ENCODE peak calls at places on chromosomes 13 and 19, in eight cellular contexts. Q is body of pancreas; N is coronary artery; P is CD4-positive, CD25-positive, alpha-beta regulatory T cell; Z is H9; O is heart left ventricle; S is uterus; M is IMR-90. C is an unnamed sample.

GRCh38 chr13:47044842-47045241 is 148.0 kb upstream of the HTR2A start:
- DNase-seq in O (no peak), Z (no peak), N (no peak), S (no peak), Q (no peak), M (no peak), P (no peak), C (no peak)

GRCh38 chr13:39770514-39770913 is 115.1 kb downstream of the COG6 start:
- DNase-seq in Q (no peak), N (no peak), O (no peak), S (no peak), M (no peak), Z (no peak), P (no peak), C (no peak)

GRCh38 chr13:43528992-43529391 is 257.8 kb downstream of the ENOX1 start:
- DNase-seq in N (no peak), O (no peak), Q (no peak), M (no peak), S (no peak), Z (no peak), P (no peak), C (no peak)

GRCh38 chr19:28350037-28350436 is 862.9 kb downstream of the UQCRFS1 start:
- DNase-seq in S (no peak), Z (no peak), N (no peak), O (no peak), Q (no peak), P (no peak), M (no peak), C (no peak)

GRCh38 chr19:36246006-36246391 is 31.1 kb downstream of the ZNF146 start:
- DNase-seq in P (no peak), O (no peak), S (no peak), Q (no peak), M (no peak), N (no peak), Z (no peak), C (no peak)

GRCh38 chr13:43364210-43365041 is 341.0 kb downstream of the DNAJC15 start:
- DNase-seq in P (no peak), Z (no peak), N (no peak), M (peak; percentile 70), S (no peak), O (no peak), Q (no peak), C (no peak)

GRCh38 chr19:28318469-28319179 is 894.3 kb downstream of the UQCRFS1 start:
- DNase-seq in S (no peak), P (no peak), Q (no peak), O (no peak), Z (no peak), M (no peak), N (no peak), C (no peak)

GRCh38 chr13:31067416-31068118 is 94.1 kb downstream of the HSPH1 start:
- DNase-seq in S (peak; percentile 24), N (no peak), P (no peak), M (peak; percentile 78), Z (no peak), Q (no peak), O (no peak), C (no peak)

GRCh38 chr19:13885826-13886365 is 9.0 kb downstream of the NANOS3 start:
- DNase-seq in Z (no peak), S (no peak), N (no peak), M (no peak), Q (no peak), O (no peak), P (no peak), C (no peak)

GRCh38 chr13:42875448-42876269 is 94.3 kb downstream of the FAM216B start:
- DNase-seq in Z (peak; percentile 70), P (no peak), S (no peak), O (no peak), M (peak; percentile 54), Q (peak; percentile 7), N (no peak), C (no peak)

GRCh38 chr19:17797397-17798201 is 2.7 kb downstream of the B3GNT3 start:
- DNase-seq in Q (peak; percentile 74), S (no peak), P (no peak), O (no peak), M (no peak), N (no peak), Z (no peak), C (peak; percentile 90)

GRCh38 chr13:79470666-79471065 is 10.3 kb upstream of the NDFIP2 start:
- DNase-seq in S (no peak), N (no peak), Z (no peak), O (no peak), P (no peak), M (no peak), Q (no peak), C (no peak)

GRCh38 chr13:80798576-80799133 is 457.7 kb upstream of the SPRY2 start:
- DNase-seq in P (no peak), Z (no peak), M (no peak), N (no peak), Q (no peak), S (no peak), O (no peak), C (no peak)

GRCh38 chr19:35334064-35334753 is 5.2 kb downstream of the CD22 start:
- DNase-seq in O (no peak), Z (no peak), P (no peak), S (no peak), Q (no peak), M (no peak), N (no peak), C (no peak)

GRCh38 chr13:95392597-95392996 is 91.3 kb upstream of the ABCC4 start:
- DNase-seq in O (no peak), Z (no peak), N (no peak), M (no peak), Q (no peak), S (no peak), P (no peak), C (no peak)

GRCh38 chr13:113862191-113862765 is 1.6 kb downstream of the GAS6 start:
- DNase-seq in N (peak; percentile 71), O (peak; percentile 61), Q (no peak), Z (peak; percentile 29), S (no peak), P (no peak), M (peak; percentile 36), C (no peak)

GRCh38 chr19:628168-628567 is 5.2 kb downstream of the POLRMT start:
- DNase-seq in P (no peak), N (no peak), Q (no peak), M (no peak), Z (peak; percentile 69), O (no peak), S (no peak), C (no peak)

GRCh38 chr13:30037766-30038165 is 187.3 kb upstream of the UBL3 start:
- DNase-seq in Q (no peak), P (no peak), Z (no peak), S (no peak), M (peak; percentile 59), N (no peak), O (no peak), C (no peak)

GRCh38 chr19:48445256-48445605 is 552 bp upstream of the GRWD1 start:
- DNase-seq in Q (peak; percentile 39), P (no peak), Z (peak; percentile 62), S (peak; percentile 64), N (no peak), M (peak; percentile 94), O (no peak), C (no peak)

GRCh38 chr19:3983936-3984583 is 1.2 kb downstream of the EEF2 start:
- DNase-seq in Z (peak; percentile 29), M (peak; percentile 47), P (peak; percentile 9), O (no peak), N (no peak), Q (no peak), S (no peak), C (no peak)

GRCh38 chr13:58461217-58461616 is 829.7 kb downstream of the PCDH17 start:
- DNase-seq in S (no peak), Q (no peak), N (no peak), M (no peak), Z (no peak), O (no peak), P (no peak), C (no peak)

GRCh38 chr13:50801087-50801931 is 42.2 kb downstream of the DLEU7 start:
- DNase-seq in Z (peak; percentile 64), Q (peak; percentile 59), N (no peak), P (peak; percentile 73), M (peak; percentile 72), O (no peak), S (peak; percentile 54), C (peak; percentile 46)

GRCh38 chr19:15379996-15380647 is 535 bp upstream of the AKAP8 start:
- DNase-seq in S (peak; percentile 43), P (no peak), Z (peak; percentile 89), O (no peak), N (no peak), M (peak; percentile 11), Q (peak; percentile 49), C (peak; percentile 56)

GRCh38 chr19:4652075-4652474 is 12.8 kb downstream of the TNFAIP8L1 start:
- DNase-seq in O (no peak), P (no peak), S (no peak), N (no peak), M (no peak), Z (no peak), Q (no peak), C (no peak)

GRCh38 chr19:49916839-49917733 is 11.9 kb upstream of the ATF5 start:
- DNase-seq in Z (peak; percentile 67), M (no peak), O (peak; percentile 48), Q (no peak), P (no peak), N (no peak), S (no peak), C (no peak)

GRCh38 chr19:8526345-8527062 is 12.5 kb upstream of the ZNF414 start:
- DNase-seq in Q (peak; percentile 94), Z (peak; percentile 94), O (peak; percentile 92), N (peak; percentile 90), M (peak; percentile 88), S (peak; percentile 94), P (no peak), C (peak; percentile 93)
- H3K27ac ChIP-seq in Q (peak overlapping the region; percentile 85), Z (no peak overlapping the region), O (peak overlapping the region; percentile 91), N (peak overlapping the region; percentile 92), M (peak overlapping the region; percentile 72), S (peak overlapping the region; percentile 92), P (no peak overlapping the region), C (peak overlapping the region; percentile 90)

GRCh38 chr13:110746443-110746842 is 32.9 kb downstream of the ING1 start:
- DNase-seq in Z (no peak), N (no peak), M (peak; percentile 43), O (no peak), Q (no peak), P (no peak), S (no peak), C (no peak)
- H3K27ac ChIP-seq in Z (no peak overlapping the region), N (no peak overlapping the region), M (no peak overlapping the region), O (no peak overlapping the region), Q (no peak overlapping the region), P (no peak overlapping the region), S (no peak overlapping the region), C (no peak overlapping the region)

DNA sequence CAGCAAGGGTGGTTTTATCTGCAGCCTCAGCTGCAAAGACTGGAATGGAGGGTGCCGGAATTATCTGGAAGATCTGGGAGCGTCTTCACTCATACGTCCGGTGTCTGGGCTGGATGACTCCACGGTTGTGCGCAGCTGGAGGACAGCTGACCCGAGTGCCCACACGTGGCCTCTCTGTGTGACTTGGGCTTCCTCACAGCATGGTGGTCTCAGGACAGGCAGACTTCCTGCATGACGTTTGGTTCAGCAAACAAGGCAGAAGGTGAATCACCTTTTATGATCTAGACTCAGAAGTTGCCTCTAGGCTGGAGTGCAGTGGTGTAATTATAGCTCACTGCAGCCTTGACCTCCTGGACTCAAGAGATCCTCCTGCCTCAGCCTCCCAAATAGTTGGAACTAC is 33.2 kb downstream of the CACNG6 start:
- DNase-seq in O (no peak), M (no peak), Q (no peak), S (no peak), N (no peak), Z (no peak), P (no peak), C (no peak)
- H3K27ac ChIP-seq in O (no peak overlapping the region), M (no peak overlapping the region), Q (no peak overlapping the region), S (no peak overlapping the region), N (no peak overlapping the region), Z (no peak overlapping the region), P (no peak overlapping the region), C (no peak overlapping the region)

GRCh38 chr13:97974773-97975172 is 21.3 kb downstream of the IPO5 start:
- DNase-seq in M (no peak), S (no peak), N (no peak), O (no peak), P (no peak), Q (no peak), Z (no peak), C (no peak)
- H3K27ac ChIP-seq in M (no peak overlapping the region), S (no peak overlapping the region), N (no peak overlapping the region), O (no peak overlapping the region), P (no peak overlapping the region), Q (no peak overlapping the region), Z (no peak overlapping the region), C (no peak overlapping the region)